ENCODE peak calls at places on chromosomes 1 and 21, in five cellular contexts. G, A, Q, J and X are unnamed samples.

GRCh38 chr1:22143065-22143514 is at the start of gene WNT4:
- DNase-seq in G (no peak), A (no peak), Q (peak), J (peak), X (no peak)

GRCh38 chr21:35113064-35113463 is 64.0 kb upstream of the RUNX1 start:
- DNase-seq in A (no peak), G (no peak), Q (no peak), J (peak), X (no peak)

GRCh38 chr1:35364732-35365131 is 96.2 kb downstream of the ZMYM4 start:
- DNase-seq in Q (no peak), G (peak), A (no peak), J (no peak), X (no peak)

GRCh38 chr1:85361106-85361505 is 84.7 kb upstream of the BCL10 start:
- DNase-seq in J (no peak), A (peak), Q (no peak), G (no peak), X (no peak)

GRCh38 chr1:21124846-21125245 is 51.9 kb downstream of the EIF4G3 start:
- DNase-seq in J (no peak), Q (no peak), A (no peak), G (no peak), X (no peak)

GRCh38 chr21:31730687-31731111 is 1.2 kb downstream of the SCAF4 start:
- DNase-seq in J (peak), G (no peak), Q (peak), A (peak), X (peak)

GRCh38 chr1:179587336-179587735 is 4.3 kb upstream of the TDRD5 start:
- DNase-seq in Q (no peak), J (no peak), G (no peak), A (no peak), X (no peak)

GRCh38 chr1:27678747-27679146 is 6.8 kb upstream of the IFI6 start:
- DNase-seq in G (no peak), A (no peak), Q (no peak), J (no peak), X (no peak)

GRCh38 chr1:31415658-31416057 is 2.6 kb downstream of the SERINC2 start:
- DNase-seq in J (no peak), G (no peak), A (no peak), Q (no peak), X (no peak)

GRCh38 chr1:63746129-63746864 is 27.5 kb upstream of the ROR1 start:
- DNase-seq in A (no peak), Q (peak), J (no peak), G (no peak), X (peak)

GRCh38 chr1:234395297-234395696 is 22.0 kb downstream of the COA6 start:
- DNase-seq in A (no peak), G (no peak), J (no peak), Q (no peak), X (no peak)

GRCh38 chr1:52127181-52128175 is 14.4 kb upstream of the ZFYVE9 start:
- DNase-seq in Q (no peak), G (no peak), A (peak), J (peak), X (peak)

GRCh38 chr1:168960114-168960513 is 146.4 kb upstream of the ATP1B1 start:
- DNase-seq in G (no peak), Q (no peak), J (no peak), A (no peak), X (no peak)

GRCh38 chr1:168957818-168958217 is 148.7 kb upstream of the ATP1B1 start:
- DNase-seq in J (no peak), G (no peak), A (no peak), Q (no peak), X (no peak)

GRCh38 chr1:168959382-168959781 is 147.1 kb upstream of the ATP1B1 start:
- DNase-seq in Q (no peak), G (no peak), J (no peak), A (no peak), X (no peak)

GRCh38 chr1:168960595-168960994 is 145.9 kb upstream of the ATP1B1 start:
- DNase-seq in A (peak), J (no peak), Q (no peak), G (no peak), X (no peak)

DNA sequence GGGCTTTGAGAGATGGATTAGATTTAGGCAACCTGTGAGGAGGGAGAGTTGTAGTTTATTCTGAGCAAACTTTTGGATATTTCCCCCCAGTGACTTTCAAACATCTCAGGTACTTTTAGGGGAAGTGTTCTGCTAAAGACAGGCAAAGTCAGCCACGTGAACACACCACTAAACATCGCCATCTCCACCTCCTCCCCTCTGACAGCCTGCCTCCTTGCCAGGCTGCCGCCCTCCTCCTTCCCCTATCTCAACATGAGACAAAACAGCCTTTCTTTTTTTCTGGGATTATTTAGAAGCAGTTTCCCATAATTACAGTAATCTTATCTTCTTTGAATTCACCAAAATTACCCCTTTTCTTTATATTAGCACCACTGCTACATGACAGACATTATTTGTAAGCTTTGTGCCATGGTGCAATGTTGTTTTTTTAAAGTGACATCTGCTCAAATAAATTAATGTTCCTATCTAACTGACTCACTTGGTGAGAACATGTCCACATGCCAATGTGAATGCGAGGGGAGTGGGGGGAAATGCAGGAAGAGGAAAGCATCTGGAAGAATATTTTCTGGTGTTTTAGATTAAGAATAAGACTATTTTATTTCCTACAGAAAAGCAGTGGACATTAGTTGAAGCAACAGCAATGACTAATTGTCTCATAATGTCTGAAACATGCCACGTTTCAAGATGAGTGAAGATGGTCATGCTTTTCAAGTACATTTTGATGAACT is 147.8 kb upstream of the ATP1B1 start:
- DNase-seq in A (no peak), Q (no peak), G (no peak), J (no peak), X (no peak)
- TF ChIP-seq KDM1A in A (no peak), Q (no peak), G (no peak), J (no peak), X (no peak)

DNA sequence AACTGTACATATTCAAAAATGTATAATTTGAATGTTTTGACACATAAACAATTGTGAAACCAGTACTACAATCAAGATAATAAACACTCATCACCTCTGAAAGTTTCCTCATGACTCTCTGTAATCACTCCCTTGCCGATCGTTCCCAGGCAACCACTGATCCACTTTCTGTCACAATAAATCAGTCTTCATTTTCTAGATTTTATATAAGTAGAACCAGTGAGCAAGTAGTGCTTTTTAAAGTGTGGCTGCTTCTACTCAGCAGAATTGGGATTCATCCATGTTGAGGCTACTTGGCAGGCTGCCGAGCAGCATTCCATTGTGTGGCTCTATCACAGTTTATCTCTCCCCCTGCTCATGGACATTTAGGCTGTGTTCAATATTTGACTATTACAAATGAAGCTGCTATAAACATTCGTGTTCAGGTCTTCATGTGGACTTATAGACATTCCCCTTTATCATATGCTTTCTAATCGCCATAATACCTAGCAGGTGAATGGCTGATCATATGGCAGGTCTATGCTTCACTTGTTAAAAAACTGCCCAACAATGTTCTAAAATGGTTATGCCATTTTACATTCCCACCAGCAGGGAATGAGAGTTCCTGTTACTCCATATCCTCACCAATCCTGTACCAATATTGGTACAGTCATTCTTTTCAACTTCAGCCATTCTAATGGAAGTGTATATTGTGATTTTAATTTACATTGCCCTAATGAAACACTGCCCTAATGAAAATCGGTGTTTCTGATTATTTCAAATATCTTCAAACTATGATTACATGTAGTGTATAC is 20.5 kb downstream of the TEX38 start:
- DNase-seq in G (no peak), J (no peak), Q (no peak), A (no peak), X (no peak)
- TF ChIP-seq KDM1A in G (no peak), J (no peak), Q (no peak), A (no peak), X (no peak)

DNA sequence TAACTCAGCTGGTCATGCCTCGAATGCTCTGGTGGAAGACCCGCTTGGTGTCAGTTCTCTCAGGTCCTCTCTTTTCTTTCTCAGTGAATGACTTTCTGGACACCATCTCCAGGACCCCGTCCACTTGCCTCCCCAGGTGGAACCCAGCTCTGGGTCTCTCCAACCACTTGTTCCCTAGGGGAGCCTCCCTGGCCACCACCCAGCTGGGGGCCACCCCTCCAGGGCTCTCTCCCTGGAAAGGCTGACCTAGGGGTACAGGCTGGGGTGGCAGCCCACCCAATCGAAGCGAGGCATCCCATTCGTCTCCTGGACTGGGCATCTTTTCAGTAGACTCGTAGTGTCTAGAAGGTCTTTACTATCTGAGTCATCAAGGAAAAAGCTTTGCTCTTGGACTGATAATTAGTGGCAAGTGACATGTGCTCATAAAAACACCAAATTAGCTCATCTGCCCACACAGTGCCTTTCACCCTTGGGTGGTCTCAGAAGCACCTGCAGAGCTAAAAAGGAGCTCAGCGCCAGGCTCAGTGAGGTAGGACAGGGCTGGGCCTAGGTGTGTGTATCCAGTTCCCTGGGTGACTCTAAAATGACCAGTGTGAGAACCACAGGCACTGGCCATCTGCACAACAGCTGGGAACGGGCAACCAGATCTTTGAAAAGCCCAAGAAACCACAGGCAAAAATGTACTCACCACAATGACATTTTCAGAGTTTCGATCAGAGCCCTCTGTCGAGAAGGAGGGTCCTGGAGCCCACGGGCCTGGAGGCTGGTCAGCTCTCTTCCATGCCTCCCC is 2.4 kb upstream of the PDXK start:
- DNase-seq in A (no peak), G (peak), Q (no peak), J (no peak), X (no peak)
- TF ChIP-seq KDM1A in A (no peak), G (no peak), Q (no peak), J (no peak), X (no peak)

DNA sequence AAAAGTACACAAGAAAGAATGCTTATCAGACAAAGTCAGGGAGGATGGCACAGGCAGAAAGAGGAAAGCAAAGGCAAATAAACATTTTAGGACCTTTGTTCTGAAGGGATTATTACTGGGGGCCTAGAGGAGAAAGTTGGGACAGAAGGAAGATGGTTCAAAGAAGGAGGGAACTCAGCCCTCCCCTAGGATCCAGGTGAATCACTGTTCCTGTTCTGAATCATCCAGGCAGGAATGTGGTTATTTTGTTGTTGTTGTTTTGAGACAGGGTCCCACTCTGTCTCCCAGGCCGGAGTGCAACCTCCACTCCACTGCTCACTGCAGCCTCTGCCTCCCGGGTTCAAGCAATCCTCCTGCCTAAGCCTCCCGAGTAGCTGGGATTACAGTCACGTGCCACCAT is 38.5 kb upstream of the PSEN2 start:
- DNase-seq in A (no peak), Q (no peak), J (no peak), G (no peak), X (no peak)
- TF ChIP-seq KDM1A in A (no peak), Q (no peak), J (no peak), G (no peak), X (no peak)

DNA sequence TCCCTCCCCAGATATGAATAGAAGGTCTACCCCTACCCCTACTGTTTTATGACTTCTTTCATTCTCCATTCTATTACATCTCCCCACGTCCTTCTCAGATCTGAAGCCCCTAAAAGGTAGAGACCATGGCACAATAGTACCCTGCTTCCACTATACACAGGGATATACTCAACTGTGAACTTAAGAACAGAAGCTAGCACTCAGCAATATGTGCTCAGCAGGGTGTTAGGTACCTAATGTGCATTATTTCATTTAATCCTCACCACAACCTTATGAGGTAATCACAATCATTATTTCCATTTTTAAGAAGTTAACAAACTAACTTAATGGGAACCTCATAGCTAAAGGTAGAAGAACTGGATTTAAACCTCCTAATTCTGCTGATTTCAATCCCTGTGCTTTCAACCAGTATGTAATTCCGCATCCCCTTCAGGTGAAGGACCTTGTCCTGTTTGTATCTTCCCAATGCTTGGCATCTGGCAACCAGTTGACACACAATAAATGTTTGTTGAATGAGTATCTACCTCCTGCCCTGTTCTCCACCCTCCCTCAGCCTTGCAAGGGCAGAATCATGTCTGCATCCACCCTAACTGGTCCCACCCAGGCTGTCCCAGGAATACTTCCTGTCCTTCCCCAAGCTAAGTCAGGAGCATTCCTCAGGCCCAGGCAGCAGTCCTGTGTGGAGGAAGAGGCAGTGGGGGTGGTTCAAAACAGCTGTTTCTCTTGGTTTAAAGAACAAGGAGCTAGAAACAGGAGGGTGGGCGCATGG is 6.5 kb downstream of the DENND2D start:
- DNase-seq in Q (no peak), G (no peak), J (no peak), A (no peak), X (no peak)
- TF ChIP-seq KDM1A in Q (no peak), G (no peak), J (no peak), A (no peak), X (no peak)

DNA sequence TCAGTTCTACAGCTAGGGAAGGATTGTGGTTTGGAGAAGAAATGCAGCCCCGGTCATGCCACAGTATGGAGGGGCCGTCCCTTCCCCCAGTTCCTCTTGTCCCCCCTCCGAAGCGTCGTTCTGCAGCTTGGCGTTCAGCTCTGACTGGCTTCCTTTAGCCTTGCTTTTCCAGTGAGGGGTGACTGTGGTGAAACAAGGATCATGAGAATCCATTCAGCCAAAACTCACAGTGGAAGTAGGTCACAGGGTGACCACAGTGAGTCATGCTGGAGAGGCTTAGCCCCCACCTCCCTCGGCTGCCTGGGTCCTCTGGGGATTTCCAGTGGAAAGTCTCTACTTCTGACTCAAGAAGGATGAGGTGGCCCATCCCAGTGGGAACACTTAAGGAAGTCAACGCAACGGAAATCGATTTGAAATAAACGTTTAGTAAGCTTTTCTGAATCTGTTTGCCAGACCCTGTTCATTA is 37.3 kb upstream of the COL6A2 start:
- DNase-seq in A (no peak), Q (no peak), J (no peak), G (no peak), X (peak)
- TF ChIP-seq KDM1A in A (no peak), Q (no peak), J (no peak), G (no peak), X (no peak)